ENCODE peak calls at places on chromosomes 16 and 17, in six cellular contexts. A, X, W, E, B and G are unnamed samples.

GRCh38 chr17:27581016-27581415 is 50.0 kb upstream of the LGALS9 start:
- DNase-seq in A (no peak), X (no peak), W (no peak), E (no peak), B (no peak), G (no peak)

GRCh38 chr16:58628845-58629680 is 563 bp downstream of the CNOT1 start:
- DNase-seq in A (peak; percentile 59), X (peak; percentile 55), W (peak; percentile 71), E (peak; percentile 24), B (no peak), G (no peak)

GRCh38 chr17:32386844-32387243 is 36.9 kb downstream of the ZNF207 start:
- DNase-seq in A (no peak), X (no peak), W (no peak), E (no peak), B (no peak), G (no peak)

GRCh38 chr17:66300956-66301355 is 1.5 kb upstream of the PRKCA start:
- DNase-seq in A (no peak), X (no peak), W (no peak), E (no peak), B (no peak), G (no peak)

GRCh38 chr16:89319883-89320716 is 102.6 kb downstream of the ZNF778 start:
- DNase-seq in A (peak; percentile 77), X (peak; percentile 58), W (peak; percentile 49), E (peak; percentile 49), B (no peak), G (peak; percentile 69)

GRCh38 chr17:45906237-45906636 is 11.9 kb downstream of the MAPT start:
- DNase-seq in A (no peak), X (no peak), W (no peak), E (no peak), B (no peak), G (no peak)

GRCh38 chr17:45262516-45263476 is 902 bp upstream of the SPATA32 start:
- DNase-seq in A (no peak), X (no peak), W (no peak), E (no peak), B (no peak), G (no peak)

GRCh38 chr16:8869212-8869987 is 594 bp upstream of the CARHSP1 start:
- DNase-seq in A (no peak), X (no peak), W (no peak), E (no peak), B (no peak), G (no peak)